ENCODE peak calls at places on chromosomes 2 and 18, in five cellular contexts. E, Y, A, H and G are unnamed samples.

GRCh38 chr2:215826838-215827441 is 186.4 kb downstream of the MREG start:
- DNase-seq in E (no peak), Y (no peak), A (no peak), H (no peak), G (no peak)

GRCh38 chr18:67426477-67426876 is 90.0 kb downstream of the DSEL start:
- DNase-seq in E (no peak), Y (no peak), A (no peak), H (no peak), G (no peak)

GRCh38 chr2:58435246-58435645 is 194.1 kb upstream of the FANCL start:
- DNase-seq in E (no peak), Y (no peak), A (no peak), H (no peak), G (no peak)

GRCh38 chr2:102050854-102051391 is 59.2 kb downstream of the IL1R2 start:
- DNase-seq in E (no peak), Y (no peak), A (no peak), H (no peak), G (no peak)

GRCh38 chr18:46416706-46417638 is 240.0 kb downstream of the LOXHD1 start:
- DNase-seq in E (no peak), Y (peak; percentile 56), A (no peak), H (no peak), G (no peak)

GRCh38 chr2:240224676-240225075 is 84.2 kb upstream of the OTOS start:
- DNase-seq in E (no peak), Y (no peak), A (no peak), H (no peak), G (no peak)

GRCh38 chr18:42893991-42894390 is 221.5 kb downstream of the RIT2 start:
- DNase-seq in E (no peak), Y (no peak), A (no peak), H (no peak), G (no peak)

GRCh38 chr2:55786286-55786685 is 92.6 kb upstream of the PNPT1 start:
- DNase-seq in E (no peak), Y (no peak), A (no peak), H (no peak), G (no peak)

GRCh38 chr2:96110621-96111256 is 5.6 kb downstream of the ADRA2B start:
- DNase-seq in E (no peak), Y (no peak), A (no peak), H (no peak), G (peak; percentile 9)